ENCODE peak calls at places on chromosome 1, in four cellular contexts. B is left ventricle myocardium inferior, Y is A673, Z is dorsolateral prefrontal cortex. E is an unnamed sample.

GRCh38 chr1:53332188-53332564 is 4.3 kb upstream of the LRP8 start:
- DNase-seq in B (no peak), Y (no peak), Z (peak; percentile 1), E (no peak)

GRCh38 chr1:218938259-218938658 is 235.4 kb upstream of the LYPLAL1 start:
- DNase-seq in B (no peak), Y (no peak), Z (no peak), E (no peak)

GRCh38 chr1:244062136-244062535 is 11.1 kb downstream of the ZBTB18 start:
- DNase-seq in B (no peak), Y (no peak), Z (no peak), E (no peak)

GRCh38 chr1:163036661-163037060 is 32.5 kb upstream of the RGS4 start:
- DNase-seq in B (no peak), Y (no peak), Z (no peak), E (no peak)

GRCh38 chr1:184973308-184974085 is 811 bp downstream of the NIBAN1 start:
- DNase-seq in B (peak; percentile 59), Y (peak; percentile 74), Z (no peak), E (no peak)

GRCh38 chr1:51236548-51237312 is 657 bp downstream of the RNF11 start:
- DNase-seq in B (peak; percentile 32), Y (peak; percentile 50), Z (peak; percentile 33), E (no peak)

GRCh38 chr1:113983826-113984225 is 4.6 kb downstream of the OLFML3 start:
- DNase-seq in B (no peak), Y (no peak), Z (no peak), E (no peak)

GRCh38 chr1:11176081-11176706 is 13.0 kb upstream of the ANGPTL7 start:
- DNase-seq in B (peak; percentile 37), Y (no peak), Z (no peak), E (no peak)

GRCh38 chr1:96962807-96963206 is 241.2 kb downstream of the PTBP2 start:
- DNase-seq in B (no peak), Y (no peak), Z (no peak), E (no peak)

GRCh38 chr1:84379128-84379527 is 19.2 kb upstream of the DNASE2B start:
- DNase-seq in B (no peak), Y (no peak), Z (no peak), E (no peak)

GRCh38 chr1:94298861-94299260 is 61.5 kb upstream of the ARHGAP29 start:
- DNase-seq in B (no peak), Y (no peak), Z (no peak), E (no peak)

GRCh38 chr1:178324003-178324402 is 172.8 kb downstream of the CLEC20A start:
- DNase-seq in B (no peak), Y (no peak), Z (no peak), E (no peak)

GRCh38 chr1:93556291-93556690 is 108.4 kb downstream of the FNBP1L start:
- DNase-seq in B (no peak), Y (no peak), Z (no peak), E (no peak)

GRCh38 chr1:230352537-230352936 is 73.6 kb downstream of the PGBD5 start:
- DNase-seq in B (no peak), Y (no peak), Z (no peak), E (no peak)

GRCh38 chr1:94609619-94610018 is 68.1 kb upstream of the F3 start:
- DNase-seq in B (no peak), Y (no peak), Z (no peak), E (no peak)

GRCh38 chr1:109850827-109851226 is 59.8 kb upstream of the CSF1 start:
- DNase-seq in B (no peak), Y (no peak), Z (no peak), E (no peak)

GRCh38 chr1:15749399-15750291 is 7.3 kb downstream of the TMEM82 start:
- DNase-seq in B (no peak), Y (no peak), Z (no peak), E (no peak)

GRCh38 chr1:161266096-161266679 is 7.6 kb downstream of the PCP4L1 start:
- DNase-seq in B (no peak), Y (peak; percentile 24), Z (no peak), E (no peak)

GRCh38 chr1:65792671-65793358 is at the start of gene PDE4B:
- DNase-seq in B (peak; percentile 13), Y (peak; percentile 18), Z (no peak), E (no peak)

GRCh38 chr1:173865468-173866164 is 2.2 kb downstream of the GAS5 start:
- DNase-seq in B (no peak), Y (no peak), Z (no peak), E (no peak)

GRCh38 chr1:54742262-54742661 is 22.1 kb downstream of the PARS2 start:
- DNase-seq in B (no peak), Y (no peak), Z (no peak), E (no peak)

GRCh38 chr1:1891349-1892078 is 627 bp upstream of the GNB1 start:
- DNase-seq in B (peak; percentile 79), Y (no peak), Z (no peak), E (peak; percentile 68)

GRCh38 chr1:198496216-198497143 is 44.0 kb downstream of the ATP6V1G3 start:
- DNase-seq in B (no peak), Y (no peak), Z (no peak), E (no peak)

GRCh38 chr1:6971048-6971447 is 185.8 kb downstream of the CAMTA1 start:
- DNase-seq in B (no peak), Y (no peak), Z (no peak), E (no peak)

GRCh38 chr1:36818771-36819170 is 215.5 kb downstream of the GRIK3 start:
- DNase-seq in B (no peak), Y (no peak), Z (no peak), E (no peak)

GRCh38 chr1:2559509-2560298 is 3.5 kb downstream of the TNFRSF14 start:
- DNase-seq in B (no peak), Y (no peak), Z (no peak), E (no peak)

GRCh38 chr1:216686860-216687545 is 36.2 kb downstream of the ESRRG start:
- DNase-seq in B (no peak), Y (no peak), Z (no peak), E (no peak)

GRCh38 chr1:79614762-79615161 is 608.2 kb upstream of the ADGRL4 start:
- DNase-seq in B (no peak), Y (no peak), Z (no peak), E (no peak)

GRCh38 chr1:117826551-117827078 is 102.8 kb downstream of the GDAP2 start:
- DNase-seq in B (peak; percentile 63), Y (peak; percentile 35), Z (no peak), E (no peak)

GRCh38 chr1:212470059-212470458 is 37.3 kb downstream of the NENF start:
- DNase-seq in B (peak; percentile 71), Y (peak; percentile 43), Z (peak; percentile 94), E (peak; percentile 47)

GRCh38 chr1:47983677-47984076 is 13.5 kb downstream of the TRABD2B start:
- DNase-seq in B (no peak), Y (no peak), Z (no peak), E (no peak)

GRCh38 chr1:167904641-167905040 is 9.3 kb downstream of the ADCY10 start:
- DNase-seq in B (no peak), Y (no peak), Z (no peak), E (no peak)

GRCh38 chr1:21573475-21573874 is 64.3 kb downstream of the ALPL start:
- DNase-seq in B (no peak), Y (no peak), Z (no peak), E (no peak)
- H3K27ac ChIP-seq in B (peak overlapping the region; percentile 95), Y (no peak overlapping the region), Z (no peak overlapping the region), E (no peak overlapping the region)

DNA sequence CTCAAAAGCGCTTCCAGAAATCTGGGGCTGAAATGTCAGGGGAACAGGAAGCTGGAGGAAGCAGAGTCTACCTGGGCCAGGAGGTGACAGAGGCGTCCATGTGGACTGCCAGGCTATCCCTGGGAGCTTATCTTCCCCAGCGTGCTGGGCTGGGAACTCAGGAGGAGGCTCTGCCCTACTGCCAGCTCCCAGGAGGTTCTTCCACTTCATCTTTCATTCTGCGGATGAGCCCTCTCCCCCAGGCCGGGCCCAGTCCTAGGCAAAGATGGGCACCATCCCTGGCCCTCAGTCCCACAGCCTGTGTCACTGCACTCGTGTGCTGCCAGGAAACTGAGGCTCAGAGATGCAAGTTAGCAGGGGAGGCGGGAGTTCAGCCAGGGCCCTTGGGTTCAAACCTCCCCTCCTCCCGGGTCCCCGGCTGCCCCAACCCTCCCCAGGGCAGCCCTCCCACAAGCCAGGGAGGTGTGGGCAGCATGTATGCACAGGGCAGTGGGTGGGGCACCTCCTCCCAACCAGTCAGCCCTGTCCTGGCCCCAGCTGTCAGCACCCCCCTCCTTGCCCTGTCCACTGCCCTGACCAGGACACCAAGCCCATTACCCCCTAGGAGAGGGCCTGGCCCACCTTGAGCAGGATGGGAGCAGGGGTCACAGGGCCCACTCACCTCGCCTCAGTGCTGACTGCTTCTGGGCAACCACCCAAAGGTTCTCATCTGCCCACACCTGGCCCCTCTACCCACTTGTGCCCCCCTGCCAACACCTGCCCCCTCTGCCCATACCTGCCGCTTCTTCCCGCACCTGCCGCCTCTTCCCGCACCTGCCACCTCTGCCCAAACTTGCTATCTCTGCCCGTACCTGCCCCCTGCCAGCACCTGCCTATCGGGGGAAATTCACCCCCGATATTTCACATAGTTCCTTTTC is 226.0 kb downstream of the NPHP4 start:
- DNase-seq in B (no peak), Y (no peak), Z (no peak), E (no peak)
- H3K27ac ChIP-seq in B (no peak overlapping the region), Y (no peak overlapping the region), Z (no peak overlapping the region), E (no peak overlapping the region)

DNA sequence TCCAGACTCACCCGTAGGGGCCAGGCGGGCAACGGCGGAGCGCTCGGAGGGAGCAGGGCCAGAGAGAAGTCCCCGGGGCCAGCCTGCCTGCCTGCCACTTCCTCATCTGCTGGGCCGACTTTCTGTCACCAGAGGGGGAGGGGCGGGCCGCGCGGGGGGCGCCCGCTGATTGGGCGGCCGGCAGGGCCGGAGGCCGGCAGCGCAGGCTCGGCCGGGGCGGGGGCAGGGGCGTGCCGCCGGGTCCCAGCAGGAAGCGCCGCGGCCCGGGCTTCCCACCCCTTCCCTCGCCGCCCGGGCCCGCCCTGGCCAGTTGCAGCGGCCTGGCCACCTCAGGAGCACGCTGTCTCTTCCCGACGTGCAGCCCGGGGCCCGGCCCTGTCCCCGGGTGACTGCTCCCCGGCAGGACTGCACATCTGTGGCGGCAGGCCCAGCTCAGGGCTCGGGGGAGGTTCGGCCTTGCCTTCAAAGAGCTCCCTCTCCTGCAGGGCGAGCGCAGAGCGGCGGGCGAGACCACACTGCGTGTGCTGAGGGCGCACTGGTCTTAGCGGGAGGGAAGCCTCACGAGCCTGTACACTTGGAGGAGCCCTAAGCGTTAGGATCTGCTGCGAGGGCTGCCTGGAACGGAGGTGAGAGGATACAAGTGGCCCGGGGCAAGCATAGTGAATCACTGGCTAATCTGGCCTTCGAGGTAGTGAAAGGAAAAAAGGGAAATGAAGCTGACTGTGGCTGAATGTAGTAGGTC is at the start of gene ELOVL1:
- DNase-seq in B (peak; percentile 95), Y (peak; percentile 89), Z (peak; percentile 83), E (peak; percentile 87)
- H3K27ac ChIP-seq in B (peak within 1 kb of the TSS; percentile 98), Y (peak within 1 kb of the TSS; percentile 89), Z (peak within 1 kb of the TSS; percentile 95), E (peak within 1 kb of the TSS; percentile 97)

GRCh38 chr1:205444931-205445652 is 10.8 kb downstream of the BLACAT1 start:
- DNase-seq in B (no peak), Y (peak; percentile 96), Z (peak; percentile 67), E (no peak)

GRCh38 chr1:205446828-205447227 is 9.0 kb downstream of the BLACAT1 start:
- DNase-seq in B (peak; percentile 34), Y (no peak), Z (no peak), E (no peak)

GRCh38 chr1:205443585-205444299 is 12.1 kb downstream of the BLACAT1 start:
- DNase-seq in B (no peak), Y (no peak), Z (no peak), E (no peak)

GRCh38 chr1:205444300-205444930 is 11.4 kb downstream of the BLACAT1 start:
- DNase-seq in B (no peak), Y (no peak), Z (no peak), E (no peak)

GRCh38 chr1:205445653-205445955 is 10.2 kb downstream of the BLACAT1 start:
- DNase-seq in B (no peak), Y (no peak), Z (no peak), E (no peak)
- H3K27ac ChIP-seq in B (no peak overlapping the region), Y (peak overlapping the region; percentile 94), Z (peak overlapping the region; percentile 66), E (no peak overlapping the region)

GRCh38 chr1:153567621-153568366 is 2.1 kb upstream of the S100A2 start:
- DNase-seq in B (no peak), Y (peak; percentile 41), Z (no peak), E (no peak)
- H3K27ac ChIP-seq in B (peak overlapping the region; percentile 91), Y (peak overlapping the region; percentile 11), Z (peak overlapping the region; percentile 53), E (peak overlapping the region; percentile 2)